ENCODE peak calls at places on chromosomes 5 and 9, in seven cellular contexts. F is left ventricle myocardium inferior; R is heart right ventricle; D is GM23338; C is pancreas; H is naive thymus-derived CD4-positive, alpha-beta T cell; G is CD8-positive, alpha-beta T cell. Q is an unnamed sample. For H3K4me1, the result is how much of the 10 kb centered on the place peaks cover.

GRCh38 chr5:147216552-147217154 is 18.2 kb upstream of the STK32A start:
- DNase-seq in G (no peak), R (no peak), D (peak), F (no peak), C (no peak), H (no peak), Q (no peak)

GRCh38 chr5:119271758-119272730 is 83.8 kb upstream of the TNFAIP8 start:
- DNase-seq in F (no peak), H (no peak), G (no peak), C (no peak), R (no peak), D (no peak), Q (no peak)

GRCh38 chr9:91949293-91949945 is 609 bp downstream of the ROR2 start:
- DNase-seq in D (peak), C (no peak), H (no peak), R (no peak), G (no peak), F (no peak), Q (no peak)

GRCh38 chr9:38026840-38027527 is 42.0 kb downstream of the SHB start:
- DNase-seq in D (no peak), G (no peak), C (no peak), H (no peak), F (no peak), R (no peak), Q (no peak)

GRCh38 chr9:34405719-34406118 is 29.0 kb upstream of the MYORG start:
- DNase-seq in H (no peak), C (no peak), G (no peak), D (no peak), R (no peak), F (no peak), Q (no peak)

GRCh38 chr9:114805670-114806551 is at the start of gene TNFSF15:
- DNase-seq in C (peak), F (no peak), D (peak), R (peak), G (no peak), H (no peak), Q (no peak)

GRCh38 chr9:116942593-116943061 is 255.5 kb downstream of the TRIM32 start:
- DNase-seq in R (no peak), F (no peak), H (no peak), G (no peak), C (no peak), D (no peak), Q (no peak)

GRCh38 chr9:93193373-93193725 is 9.4 kb downstream of the WNK2 start:
- DNase-seq in R (no peak), G (no peak), H (no peak), D (no peak), C (peak), F (no peak), Q (no peak)

GRCh38 chr9:35002623-35003022 is 13.1 kb downstream of the DNAJB5 start:
- DNase-seq in C (no peak), H (no peak), G (no peak), R (no peak), F (no peak), D (no peak), Q (no peak)

GRCh38 chr5:33010851-33011250 is 299.7 kb downstream of the NPR3 start:
- DNase-seq in H (no peak), D (no peak), F (no peak), R (no peak), C (no peak), G (no peak), Q (no peak)

GRCh38 chr5:106116682-106117081 is 1554.1 kb downstream of the EFNA5 start:
- DNase-seq in R (no peak), H (no peak), G (no peak), F (no peak), C (no peak), D (no peak), Q (no peak)

GRCh38 chr5:10301842-10302610 is 5.7 kb downstream of the CMBL start:
- DNase-seq in F (peak), H (no peak), R (peak), D (no peak), G (no peak), C (peak), Q (peak)

GRCh38 chr5:30930736-30931135 is 262.8 kb upstream of the CDH6 start:
- DNase-seq in C (no peak), D (no peak), H (no peak), R (no peak), F (no peak), G (no peak), Q (no peak)

GRCh38 chr5:157030692-157031091 is 28.2 kb downstream of the HAVCR1 start:
- DNase-seq in G (no peak), D (no peak), R (no peak), F (no peak), H (no peak), C (no peak), Q (no peak)

GRCh38 chr9:98396236-98396635 is 140.8 kb upstream of the TBC1D2 start:
- DNase-seq in F (no peak), G (no peak), D (peak), H (no peak), R (no peak), C (no peak), Q (no peak)

GRCh38 chr5:154505567-154505966 is 27.5 kb upstream of the HAND1 start:
- DNase-seq in C (no peak), G (no peak), H (no peak), R (no peak), F (no peak), D (peak), Q (no peak)

GRCh38 chr9:79572891-79573696 is 1.3 kb downstream of the TLE4 start:
- DNase-seq in G (peak), F (peak), H (peak), D (peak), C (peak), R (peak), Q (no peak)

GRCh38 chr9:120735415-120736126 is 21.3 kb upstream of the MEGF9 start:
- DNase-seq in G (no peak), D (no peak), F (no peak), C (no peak), H (no peak), R (no peak), Q (no peak)

GRCh38 chr5:65441800-65442199 is 39.9 kb downstream of the ADAMTS6 start:
- DNase-seq in F (no peak), C (no peak), H (no peak), G (no peak), D (no peak), R (no peak), Q (no peak)

GRCh38 chr5:96242536-96242935 is 190.5 kb downstream of the PCSK1 start:
- DNase-seq in C (no peak), G (no peak), H (no peak), D (no peak), R (no peak), F (no peak), Q (no peak)

GRCh38 chr5:129905467-129906176 is 1.4 kb downstream of the CHSY3 start:
- DNase-seq in C (no peak), R (no peak), H (no peak), G (no peak), D (peak), F (no peak), Q (no peak)

GRCh38 chr5:154740957-154741356 is 14.2 kb upstream of the LARP1 start:
- DNase-seq in G (no peak), H (no peak), D (no peak), R (no peak), C (no peak), F (no peak), Q (no peak)

GRCh38 chr5:991472-992267 is 16.9 kb upstream of the NKD2 start:
- DNase-seq in D (no peak), F (no peak), R (peak), H (no peak), C (no peak), G (no peak), Q (peak)

GRCh38 chr9:92722386-92723298 is 42.0 kb downstream of the BICD2 start:
- DNase-seq in G (no peak), F (no peak), D (no peak), R (no peak), C (no peak), H (no peak), Q (no peak)

DNA sequence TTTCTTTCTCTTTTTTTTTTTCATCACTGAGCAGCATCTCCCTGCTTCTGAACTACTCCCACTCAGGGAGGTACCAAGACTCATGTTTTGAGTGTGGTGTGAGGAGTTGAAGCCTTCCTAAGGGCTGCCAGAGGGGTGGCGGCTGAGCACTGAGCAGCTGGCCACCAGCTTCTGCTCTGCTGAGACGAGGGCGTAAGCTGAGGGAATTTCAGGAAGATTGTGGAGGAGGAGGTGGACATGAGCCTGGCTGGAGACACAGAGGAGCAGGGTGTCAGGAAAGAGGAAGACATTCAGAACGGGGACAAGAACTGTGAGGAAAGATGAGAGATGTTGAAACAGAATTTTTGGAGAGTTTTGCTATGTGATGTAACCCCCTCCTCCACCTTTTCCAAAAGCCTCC is 7.8 kb downstream of the LCP2 start:
- DNase-seq in R (peak), D (no peak), C (no peak), H (no peak), F (peak), G (no peak), Q (no peak)
- H3K4me1 ChIP-seq in R (under half), D (under half), C (under half), H (half or more), F (under half), G (half or more), Q (under half)

DNA sequence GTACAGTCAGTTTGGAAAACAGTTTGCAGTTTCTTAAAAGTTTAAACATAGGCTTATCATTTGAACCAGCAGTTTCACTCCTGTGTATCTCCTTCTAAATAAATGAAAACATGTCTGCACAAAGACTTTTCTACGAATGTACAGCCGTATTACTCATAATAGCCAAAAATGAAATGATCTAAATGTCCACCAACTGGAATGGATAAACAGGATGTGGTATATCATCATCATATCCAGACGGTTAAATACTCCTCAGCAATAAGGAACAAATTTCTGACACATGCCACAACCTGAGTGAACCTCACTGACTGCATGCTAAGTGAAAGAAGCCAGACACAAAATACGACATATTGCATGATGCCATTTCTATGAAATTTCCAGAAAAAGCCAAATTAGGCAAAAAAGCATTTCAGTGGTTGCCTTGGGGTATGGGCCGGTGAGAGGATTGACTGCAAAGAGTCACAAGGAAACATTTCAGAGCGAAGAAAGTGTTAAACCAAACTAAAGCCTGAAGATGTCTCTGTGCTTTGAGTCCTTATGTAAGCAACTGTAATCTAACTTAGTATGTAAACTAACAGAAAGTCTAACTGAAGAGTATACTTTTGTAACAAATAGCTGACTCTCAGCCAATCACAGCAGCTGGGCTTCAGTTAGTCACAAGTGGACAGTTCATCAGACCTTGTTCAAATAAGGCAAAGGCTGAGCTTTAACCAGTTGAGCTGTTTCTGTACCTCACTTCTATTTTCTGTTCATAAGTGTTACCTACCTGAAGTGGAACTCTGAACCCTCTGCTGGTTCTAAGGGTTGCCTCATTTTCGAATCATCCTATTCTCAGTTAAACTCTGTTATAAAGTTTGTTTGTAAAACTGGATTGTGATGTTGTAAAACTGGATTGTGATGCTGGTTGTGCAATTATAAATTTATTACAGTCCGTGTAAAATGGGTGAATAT is 65.2 kb downstream of the TRIO start:
- DNase-seq in G (no peak), R (no peak), C (no peak), F (no peak), D (no peak), H (no peak), Q (no peak)
- H3K27ac ChIP-seq in G (no peak), R (no peak), C (no peak), F (no peak), D (no peak), H (no peak), Q (no peak)

GRCh38 chr5:150630016-150630415 is 10.4 kb upstream of the SYNPO start:
- DNase-seq in D (no peak), H (no peak), F (no peak), R (no peak), G (no peak), C (no peak), Q (no peak)
- H3K4me1 ChIP-seq in D (under half), H (under half), F (half or more), R (under half), G (under half), C (under half), Q (half or more)

DNA sequence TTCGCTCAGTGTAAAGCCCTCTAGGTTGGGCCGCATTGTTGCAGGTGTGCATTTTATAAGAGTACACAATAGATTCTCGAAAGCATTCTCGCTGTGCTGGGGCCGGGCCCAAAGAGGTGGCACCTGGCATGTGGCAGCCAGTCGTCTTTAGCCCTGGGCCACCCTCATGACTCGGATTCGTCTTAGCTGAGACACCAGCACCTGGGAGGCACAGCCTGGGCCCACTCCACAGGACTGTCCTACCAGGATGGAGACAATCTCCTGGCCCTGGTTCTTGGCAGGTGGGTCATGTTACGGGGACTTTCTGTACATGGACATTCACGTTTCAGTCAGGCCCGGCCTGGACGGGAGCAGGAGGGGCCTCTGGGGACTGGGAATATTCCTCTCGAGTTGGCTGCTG is 212.5 kb downstream of the FANCC start:
- DNase-seq in G (no peak), R (no peak), C (peak), D (no peak), F (no peak), H (no peak), Q (no peak)
- H3K27ac ChIP-seq in G (no peak), R (peak), C (no peak), D (no peak), F (peak), H (no peak), Q (peak)

GRCh38 chr9:123074627-123075026 is 41.2 kb downstream of the GPR21 start:
- DNase-seq in C (no peak), D (no peak), H (no peak), R (no peak), F (no peak), G (no peak), Q (no peak)
- H3K4me1 ChIP-seq in C (under half), D (half or more), H (under half), R (under half), F (under half), G (under half), Q (under half)